ENCODE peak calls at places on chromosomes 7 and 10, in six cellular contexts. W is uterus, I is HFFc6, S is foreskin fibroblast, C is HCT116, V is astrocyte of the spinal cord. A is an unnamed sample.

GRCh38 chr10:86365346-86366032 is 1.1 kb downstream of the GRID1 start:
- DNase-seq in W (no peak), I (no peak), S (no peak), C (no peak), V (no peak), A (no peak)

GRCh38 chr10:5968037-5968680 is 9.2 kb downstream of the IL15RA start:
- DNase-seq in W (no peak), I (no peak), S (no peak), C (no peak), V (no peak), A (no peak)

GRCh38 chr10:87734987-87735827 is 75.5 kb downstream of the PAPSS2 start:
- DNase-seq in W (peak), I (peak), S (peak), C (peak), V (peak), A (peak)

GRCh38 chr10:6751363-6751762 is 171.3 kb upstream of the PRKCQ start:
- DNase-seq in W (no peak), I (no peak), S (no peak), C (no peak), V (no peak), A (no peak)

GRCh38 chr10:47013469-47014169 is 102.4 kb downstream of the PTPN20 start:
- DNase-seq in W (peak), I (no peak), S (no peak), C (no peak), V (no peak), A (no peak)

GRCh38 chr7:27560706-27561235 is 101.9 kb downstream of the HIBADH start:
- DNase-seq in W (no peak), I (peak), S (peak), C (no peak), V (peak), A (peak)

GRCh38 chr10:77060913-77061312 is 576.7 kb downstream of the KCNMA1 start:
- DNase-seq in W (no peak), I (no peak), S (no peak), C (no peak), V (no peak), A (no peak)

GRCh38 chr7:2157473-2158279 is 75.1 kb downstream of the MAD1L1 start:
- DNase-seq in W (peak), I (peak), S (peak), C (no peak), V (peak), A (peak)

GRCh38 chr7:125136755-125137547 is 207.3 kb upstream of the POT1 start:
- DNase-seq in W (no peak), I (no peak), S (no peak), C (peak), V (peak), A (peak)

DNA sequence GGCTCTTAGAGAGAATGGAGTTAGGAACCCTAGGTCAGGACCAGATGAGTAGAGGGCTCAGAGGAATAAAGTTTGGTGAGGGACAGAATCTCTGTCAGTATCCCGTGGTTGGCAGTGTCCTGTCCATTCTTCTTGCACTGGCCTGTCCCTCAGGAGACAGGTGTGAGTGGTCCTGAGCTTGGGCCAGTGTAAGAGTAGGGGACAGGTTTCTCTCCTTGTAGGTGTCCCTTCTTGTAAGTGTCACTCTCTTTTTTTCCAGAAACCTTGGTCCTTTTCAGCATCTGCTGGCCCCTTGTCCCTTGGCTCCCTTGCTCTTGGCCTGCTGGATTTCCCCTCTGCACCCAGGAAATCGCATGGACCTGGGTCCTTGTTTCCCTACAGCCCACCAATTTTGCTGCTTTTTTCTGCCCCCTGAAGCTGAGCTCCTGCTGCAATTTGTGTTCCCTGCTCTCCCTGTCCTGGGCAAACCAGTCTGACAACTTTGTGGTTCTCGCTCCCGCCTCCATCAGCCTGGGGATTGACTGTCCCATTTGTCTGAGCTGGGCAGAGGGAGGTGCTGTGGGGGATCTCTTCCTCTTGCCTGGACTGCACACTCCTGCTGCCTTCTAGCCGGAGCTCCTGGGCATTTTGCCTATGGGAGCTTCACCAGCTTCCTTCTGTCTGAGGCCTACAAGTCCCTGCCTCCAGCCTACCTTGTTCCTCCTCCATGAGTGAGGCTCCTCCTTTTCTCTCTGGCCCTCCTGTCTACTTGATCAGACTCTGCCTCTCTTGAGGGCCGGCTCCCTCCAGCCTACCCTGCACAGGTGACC is 6.5 kb downstream of the TSPAN14 start:
- DNase-seq in W (no peak), I (no peak), S (peak), C (peak), V (peak), A (no peak)
- TF ChIP-seq CTCF in W (no peak), I (no peak), S (no peak), C (no peak), V (no peak), A (no peak)

GRCh38 chr10:57890691-57891090 is 377.0 kb downstream of the IPMK start:
- DNase-seq in W (no peak), I (no peak), S (no peak), C (no peak), V (no peak), A (no peak)

DNA sequence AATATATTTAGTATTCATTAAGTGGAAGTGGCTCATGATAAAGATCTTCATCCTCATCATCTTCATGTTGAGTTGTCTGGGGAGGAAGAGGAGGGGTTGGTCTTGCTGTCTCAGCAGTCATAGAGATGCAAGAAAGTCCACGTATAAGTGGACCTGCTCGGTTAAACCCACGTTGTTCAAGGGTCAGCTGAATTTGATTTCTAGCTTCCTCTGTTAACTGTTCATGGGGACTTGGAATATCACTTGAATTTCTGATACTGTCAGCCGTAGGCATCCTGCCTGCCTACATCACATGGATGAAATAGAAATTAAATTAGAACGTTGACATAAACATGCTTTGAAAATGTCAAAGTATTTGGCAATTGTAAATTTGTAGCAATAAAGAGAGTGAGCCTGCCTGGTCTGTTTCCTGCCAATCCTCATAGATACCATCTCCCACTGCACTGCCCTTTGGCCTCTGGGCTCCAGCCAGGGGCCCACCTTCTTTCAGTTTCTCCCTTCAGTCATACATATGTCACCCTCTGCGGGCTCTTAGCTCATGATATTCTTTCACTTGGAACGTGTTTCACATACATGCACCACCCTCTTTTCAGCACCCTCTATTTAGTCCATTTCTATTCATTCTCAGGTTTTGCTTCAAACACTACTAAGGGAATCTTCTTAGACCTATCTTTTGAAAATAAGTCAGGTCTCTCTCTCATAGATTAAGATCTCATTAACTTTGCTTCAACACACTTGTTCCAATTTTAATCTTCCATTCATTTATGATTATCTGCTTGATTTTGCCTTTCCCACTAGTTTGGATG is 376.3 kb downstream of the IPMK start:
- DNase-seq in W (no peak), I (no peak), S (no peak), C (no peak), V (no peak), A (no peak)
- TF ChIP-seq CTCF in W (no peak), I (no peak), S (no peak), C (no peak), V (no peak), A (no peak)

GRCh38 chr7:8114175-8114574 is 145.6 kb downstream of the GLCCI1 start:
- DNase-seq in W (no peak), I (no peak), S (no peak), C (no peak), V (no peak), A (no peak)

GRCh38 chr7:8115547-8116402 is 146.2 kb downstream of the ICA1 start:
- DNase-seq in W (no peak), I (no peak), S (no peak), C (no peak), V (no peak), A (no peak)

GRCh38 chr7:8112685-8113084 is 144.1 kb downstream of the GLCCI1 start:
- DNase-seq in W (no peak), I (no peak), S (no peak), C (no peak), V (no peak), A (no peak)

GRCh38 chr7:8111282-8111681 is 142.7 kb downstream of the GLCCI1 start:
- DNase-seq in W (no peak), I (no peak), S (no peak), C (no peak), V (no peak), A (no peak)

GRCh38 chr7:8113184-8113583 is 144.6 kb downstream of the GLCCI1 start:
- DNase-seq in W (no peak), I (no peak), S (no peak), C (no peak), V (no peak), A (no peak)
- TF ChIP-seq CTCF in W (no peak), I (no peak), S (no peak), C (no peak), V (no peak), A (no peak)

DNA sequence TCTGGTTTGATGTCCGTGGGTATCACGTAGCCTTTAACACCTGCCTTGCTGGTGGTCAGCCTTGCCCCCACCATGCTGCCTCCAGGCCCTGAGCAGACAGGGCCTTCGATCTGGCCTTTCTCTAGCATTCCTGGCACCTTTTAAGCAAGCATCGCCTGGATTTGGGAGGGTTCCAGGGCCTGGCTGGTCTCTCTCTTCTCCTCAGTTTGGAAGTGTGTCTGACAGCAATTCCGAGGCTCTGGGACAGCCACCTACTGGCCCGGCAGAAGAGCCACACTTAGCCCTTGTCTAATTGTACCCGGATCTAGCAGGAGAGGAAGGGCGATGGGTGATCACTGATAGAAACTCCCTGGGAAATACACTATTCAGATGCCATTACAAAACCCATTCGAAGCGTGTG is 441.3 kb upstream of the MKI67 start:
- DNase-seq in W (no peak), I (no peak), S (no peak), C (no peak), V (no peak), A (no peak)
- TF ChIP-seq CTCF in W (no peak), I (no peak), S (no peak), C (no peak), V (no peak), A (no peak)

GRCh38 chr10:58638406-58638805 is 125.7 kb downstream of the BICC1 start:
- DNase-seq in W (no peak), I (no peak), S (no peak), C (no peak), V (peak), A (no peak)
- TF ChIP-seq CTCF in W (no peak), I (no peak), S (no peak), C (no peak), V (no peak), A (no peak)

DNA sequence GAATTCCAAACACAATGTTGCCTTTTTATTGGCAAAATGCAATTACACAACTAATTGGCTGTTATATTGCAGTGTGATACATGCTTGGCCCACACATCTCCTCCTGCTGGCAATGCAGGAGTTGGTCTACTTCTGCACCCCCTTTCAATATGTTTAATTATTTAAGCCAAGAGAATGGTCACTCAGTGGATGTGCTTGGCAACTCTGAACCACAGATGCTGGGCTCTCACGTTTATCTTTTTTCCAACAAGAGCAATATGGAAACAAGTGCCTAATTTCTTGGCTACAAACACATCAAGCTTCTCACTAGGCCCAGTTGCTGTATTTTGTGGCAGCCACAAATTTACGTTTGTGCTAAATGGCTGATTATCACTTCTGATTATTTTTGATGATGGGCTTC is 1149.2 kb upstream of the CELF2 start:
- DNase-seq in W (no peak), I (no peak), S (no peak), C (no peak), V (no peak), A (no peak)
- TF ChIP-seq CTCF in W (no peak), I (no peak), S (no peak), C (no peak), V (no peak), A (no peak)

DNA sequence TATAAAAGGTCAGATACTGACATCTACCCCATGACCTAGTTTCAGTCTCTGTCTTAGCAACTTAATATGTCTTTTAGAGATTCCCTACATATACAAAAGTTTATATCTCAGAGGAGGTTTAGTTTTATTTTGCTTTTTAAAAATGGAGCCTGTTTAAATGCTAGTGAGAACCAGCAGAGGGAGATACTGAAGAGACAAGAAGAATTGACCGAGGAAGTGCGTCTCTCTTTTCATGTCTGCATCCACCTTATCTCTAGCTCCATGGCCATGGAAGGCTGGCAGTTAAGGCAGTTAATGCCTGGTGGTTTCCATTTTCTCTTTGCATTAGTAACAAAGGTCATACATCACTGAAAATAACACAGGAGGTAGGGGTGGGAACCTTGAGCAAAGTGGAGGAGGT is 10.7 kb downstream of the SUV39H2 start:
- DNase-seq in W (no peak), I (no peak), S (peak), C (no peak), V (no peak), A (peak)
- TF ChIP-seq CTCF in W (no peak), I (peak), S (no peak), C (peak), V (peak), A (peak)

DNA sequence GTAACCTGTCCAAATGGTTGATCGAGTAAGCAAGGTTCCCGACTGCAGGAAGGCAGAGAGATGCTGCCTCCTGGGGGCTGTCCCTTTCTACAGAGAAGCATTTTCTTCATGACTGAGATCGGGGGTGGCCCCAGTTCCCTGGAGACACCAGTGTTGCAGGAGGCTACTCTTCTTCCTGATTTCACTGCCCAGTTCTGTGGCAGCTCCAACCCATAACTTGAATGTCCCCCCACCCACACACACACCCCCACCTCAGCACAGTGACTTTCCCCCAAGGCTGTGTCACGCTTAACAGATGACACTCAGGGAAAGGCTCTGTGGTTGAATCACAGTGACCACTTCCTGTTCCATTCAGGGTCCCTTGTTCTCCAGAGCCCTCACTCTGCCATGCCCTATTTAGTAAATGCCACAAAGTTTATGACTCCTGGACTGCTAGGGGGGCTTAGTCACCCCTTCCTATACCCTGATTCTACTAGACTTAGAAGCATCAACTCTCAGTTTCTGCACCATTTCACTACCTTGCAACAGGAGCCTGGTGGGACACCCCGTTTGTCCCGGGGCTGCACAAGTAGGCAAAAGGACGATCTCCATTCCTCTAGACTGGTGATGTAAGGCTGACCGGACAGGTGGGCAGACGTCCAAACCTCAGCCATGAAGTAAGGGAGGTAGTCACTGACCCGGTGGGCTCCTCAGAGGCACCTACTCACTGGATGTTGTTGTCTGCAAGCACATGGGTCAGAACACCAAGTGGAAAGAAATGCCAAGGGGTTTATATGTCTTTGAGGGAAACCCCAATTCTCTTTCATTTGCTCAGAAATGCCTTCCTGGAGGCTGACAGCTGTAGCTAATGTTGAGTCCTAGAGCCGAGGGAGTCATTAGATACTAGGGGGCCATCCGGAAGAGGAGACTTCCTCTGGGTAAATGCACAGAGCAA is 31.3 kb upstream of the SMC3 start:
- DNase-seq in W (no peak), I (peak), S (peak), C (no peak), V (peak), A (peak)
- TF ChIP-seq CTCF in W (peak), I (peak), S (peak), C (peak), V (peak), A (peak)

A was measured in fibroblast of villous mesenchyme.